ENCODE peak calls at places on chromosomes 3 and 15, in five cellular contexts. A, X, B, F and W are unnamed samples.

GRCh38 chr15:41207687-41208448 is 22.7 kb downstream of the EXD1 start:
- DNase-seq in A (no peak), X (no peak), B (peak; percentile 32), F (no peak), W (no peak)

GRCh38 chr3:3799173-3800075 is at the start of gene LRRN1:
- DNase-seq in A (peak; percentile 90), X (peak; percentile 88), B (no peak), F (peak; percentile 94), W (no peak)

GRCh38 chr3:42961633-42962032 is 17.5 kb upstream of the GASK1A start:
- DNase-seq in A (peak; percentile 51), X (peak; percentile 47), B (peak; percentile 57), F (no peak), W (peak; percentile 33)

GRCh38 chr15:88324241-88325065 is 67.9 kb upstream of the NTRK3 start:
- DNase-seq in A (no peak), X (no peak), B (no peak), F (no peak), W (no peak)

GRCh38 chr3:101870138-101870537 is 20.8 kb downstream of the NFKBIZ start:
- DNase-seq in A (no peak), X (no peak), B (peak; percentile 26), F (no peak), W (no peak)

GRCh38 chr3:39141211-39141995 is 12.0 kb downstream of the CSRNP1 start:
- DNase-seq in A (no peak), X (no peak), B (peak; percentile 62), F (peak; percentile 20), W (peak; percentile 78)

GRCh38 chr15:51077565-51078153 is 17.0 kb downstream of the TNFAIP8L3 start:
- DNase-seq in A (peak; percentile 49), X (peak; percentile 89), B (no peak), F (peak; percentile 91), W (peak; percentile 46)

GRCh38 chr15:78264304-78265136 is at the start of gene DNAJA4:
- DNase-seq in A (no peak), X (peak; percentile 68), B (no peak), F (peak; percentile 69), W (peak; percentile 23)

GRCh38 chr15:73786518-73786917 is 33.4 kb upstream of the INSYN1 start:
- DNase-seq in A (no peak), X (peak; percentile 74), B (no peak), F (peak; percentile 82), W (no peak)

GRCh38 chr3:194872669-194872977 is 186.9 kb downstream of the FAM43A start:
- DNase-seq in A (no peak), X (no peak), B (peak; percentile 41), F (peak; percentile 47), W (peak; percentile 43)

GRCh38 chr3:127791221-127791913 is 30.9 kb downstream of the MGLL start:
- DNase-seq in A (no peak), X (no peak), B (peak; percentile 88), F (peak; percentile 62), W (no peak)

GRCh38 chr3:187264051-187264450 is 27.5 kb downstream of the MASP1 start:
- DNase-seq in A (no peak), X (no peak), B (peak; percentile 89), F (no peak), W (no peak)

GRCh38 chr3:9809615-9810356 is at the start of gene TTLL3:
- DNase-seq in A (peak; percentile 67), X (peak; percentile 88), B (peak; percentile 66), F (peak; percentile 80), W (peak; percentile 46)

GRCh38 chr15:67267440-67267839 is 12.9 kb downstream of the IQCH start:
- DNase-seq in A (no peak), X (no peak), B (no peak), F (no peak), W (no peak)

GRCh38 chr15:70101459-70102113 is 3.9 kb upstream of the TLE3 start:
- DNase-seq in A (peak; percentile 93), X (peak; percentile 78), B (peak; percentile 98), F (peak; percentile 77), W (peak; percentile 61)

GRCh38 chr3:12237076-12237475 is 51.8 kb upstream of the PPARG start:
- DNase-seq in A (no peak), X (no peak), B (no peak), F (no peak), W (no peak)

GRCh38 chr15:38528279-38528678 is 36.3 kb downstream of the RASGRP1 start:
- DNase-seq in A (no peak), X (no peak), B (no peak), F (no peak), W (no peak)

DNA sequence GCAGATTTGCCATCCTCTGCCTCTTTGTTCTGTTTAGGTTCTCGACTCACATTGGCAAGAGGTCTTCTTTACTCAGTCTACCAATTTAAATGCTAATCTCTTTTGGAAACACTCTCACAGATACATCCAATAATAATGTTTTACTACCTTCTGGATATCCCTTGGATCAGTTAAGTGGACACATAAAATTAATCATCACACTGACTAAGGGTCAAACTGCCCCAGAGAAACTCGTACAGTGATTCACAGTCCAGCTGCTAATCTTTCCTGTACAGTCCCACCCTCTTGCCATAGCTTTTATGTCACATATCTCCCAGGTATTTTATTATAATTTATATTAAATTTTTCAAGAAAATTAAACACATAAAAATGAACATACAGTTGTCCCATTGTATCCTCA is 360.8 kb upstream of the RGMA start:
- DNase-seq in A (no peak), X (no peak), B (no peak), F (no peak), W (no peak)
- H2BK12ac ChIP-seq in A (no peak overlapping the region), X (no peak overlapping the region), B (no peak overlapping the region), F (no peak overlapping the region), W (no peak overlapping the region)

GRCh38 chr15:89814112-89814742 is 425 bp downstream of the ANPEP start:
- DNase-seq in A (no peak), X (no peak), B (peak; percentile 18), F (peak; percentile 29), W (no peak)

GRCh38 chr15:89815769-89816168 is 1.1 kb upstream of the ANPEP start:
- DNase-seq in A (no peak), X (no peak), B (no peak), F (no peak), W (no peak)

GRCh38 chr15:89812126-89812846 is 2.4 kb downstream of the ANPEP start:
- DNase-seq in A (no peak), X (no peak), B (no peak), F (no peak), W (peak; percentile 9)

GRCh38 chr15:89812847-89813320 is 1.8 kb downstream of the ANPEP start:
- DNase-seq in A (no peak), X (no peak), B (no peak), F (no peak), W (no peak)

DNA sequence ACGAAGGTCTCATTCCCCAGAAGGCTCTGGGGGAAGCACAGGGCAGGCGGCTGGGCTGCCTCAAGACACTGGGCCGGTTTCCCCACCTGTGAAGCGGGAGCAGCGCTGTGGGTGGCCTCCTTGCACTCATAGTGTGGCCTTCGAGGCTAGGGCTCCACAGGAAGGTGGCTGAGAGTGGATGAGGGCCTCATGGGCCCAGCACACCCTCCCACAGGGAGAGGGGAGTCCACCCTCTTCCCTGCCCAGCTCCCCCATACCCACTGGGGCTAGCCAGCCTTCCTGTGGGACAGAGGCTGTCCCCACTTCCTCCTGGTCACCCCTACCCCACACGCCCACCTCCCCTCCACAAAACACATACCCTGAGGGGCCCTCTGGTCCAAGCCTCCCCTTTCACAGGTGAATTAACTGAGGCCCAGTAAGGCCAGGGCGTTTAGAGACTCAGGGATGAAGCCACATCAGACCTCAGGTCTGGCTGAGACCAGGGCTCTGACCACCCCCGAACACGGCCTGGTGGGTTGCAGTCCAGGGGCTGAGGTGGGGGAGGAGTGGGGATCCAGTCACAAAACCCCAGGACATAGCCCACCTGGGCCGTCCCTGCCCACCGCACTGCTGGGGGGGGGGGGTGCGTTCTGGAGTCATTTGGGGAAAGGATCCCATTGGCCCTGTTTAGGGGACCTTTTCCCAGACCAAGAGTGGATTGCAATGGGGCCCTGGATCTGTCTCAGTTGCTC is 1.1 kb downstream of the ANPEP start:
- DNase-seq in A (no peak), X (no peak), B (no peak), F (no peak), W (no peak)
- H4K8ac ChIP-seq in A (no peak overlapping the region), X (no peak overlapping the region), B (peak overlapping the region; percentile 70), F (no peak overlapping the region), W (no peak overlapping the region)

GRCh38 chr3:184502123-184502667 is 59.4 kb upstream of the EPHB3 start:
- DNase-seq in A (no peak), X (no peak), B (no peak), F (no peak), W (no peak)
- H3K27me3 ChIP-seq in A (peaks cover 24% of the 10 kb centered on the region), X (no peaks in the 10 kb centered on the region), B (peaks cover 46% of the 10 kb centered on the region), F (no peaks in the 10 kb centered on the region), W (no peaks in the 10 kb centered on the region)

DNA sequence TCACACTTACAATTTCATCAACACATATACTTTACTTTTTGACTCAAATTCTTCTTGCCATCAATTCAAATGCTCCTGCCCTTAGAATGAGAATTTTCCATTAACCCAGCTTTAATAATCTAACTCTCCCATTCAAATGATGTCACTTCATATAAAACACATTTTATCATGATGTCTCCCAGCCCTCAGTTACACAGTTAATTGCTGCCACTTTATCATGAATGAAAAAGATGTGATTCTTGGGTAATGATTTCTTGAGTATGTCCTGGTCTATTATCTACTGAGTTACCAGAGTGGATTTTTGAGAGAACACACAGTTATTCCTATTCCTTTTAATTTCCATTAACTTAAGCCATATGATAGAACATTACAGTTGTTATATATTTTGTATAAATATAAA is 7.6 kb downstream of the AGTR1 start:
- DNase-seq in A (no peak), X (no peak), B (no peak), F (no peak), W (no peak)
- H2BK12ac ChIP-seq in A (no peak overlapping the region), X (no peak overlapping the region), B (no peak overlapping the region), F (no peak overlapping the region), W (no peak overlapping the region)

GRCh38 chr3:181695661-181696491 is 15.8 kb upstream of the SOX2 start:
- DNase-seq in A (no peak), X (peak; percentile 53), B (no peak), F (no peak), W (peak; percentile 14)
- H4K8ac ChIP-seq in A (no peak overlapping the region), X (no peak overlapping the region), B (no peak overlapping the region), F (no peak overlapping the region), W (peak overlapping the region; percentile 86)

GRCh38 chr3:72350761-72351505 is 497.3 kb downstream of the SHQ1 start:
- DNase-seq in A (no peak), X (no peak), B (no peak), F (no peak), W (no peak)
- H3K27me3 ChIP-seq in A (peaks cover 52% of the 10 kb centered on the region), X (no peaks in the 10 kb centered on the region), B (no peaks in the 10 kb centered on the region), F (no peaks in the 10 kb centered on the region), W (no peaks in the 10 kb centered on the region)

GRCh38 chr3:49163609-49164008 is 2.5 kb downstream of the CCDC71 start:
- DNase-seq in A (no peak), X (no peak), B (no peak), F (no peak), W (no peak)

GRCh38 chr3:49164983-49165720 is 979 bp downstream of the CCDC71 start:
- DNase-seq in A (no peak), X (no peak), B (peak; percentile 12), F (no peak), W (peak; percentile 71)

GRCh38 chr3:49162751-49163419 is 3.2 kb downstream of the CCDC71 start:
- DNase-seq in A (no peak), X (no peak), B (no peak), F (no peak), W (no peak)

GRCh38 chr3:49166752-49167556 is 823 bp upstream of the CCDC71 start:
- DNase-seq in A (no peak), X (no peak), B (no peak), F (no peak), W (no peak)

GRCh38 chr3:49165771-49166751 is at the start of gene CCDC71:
- DNase-seq in A (no peak), X (peak; percentile 90), B (peak; percentile 61), F (peak; percentile 79), W (peak; percentile 53)
- H2BK12ac ChIP-seq in A (peak within 1 kb of the TSS; percentile 82), X (peak within 1 kb of the TSS; percentile 7), B (no peak within 1 kb of the TSS), F (no peak within 1 kb of the TSS), W (no peak within 1 kb of the TSS)